ENCODE peak calls at places on chromosomes 11 and 22, in six cellular contexts. R is Calu3, K is RWPE1, Z is EH, Y is activated T-cell treated with anti-CD3 and anti-CD28 coated beads for 1 hour, E is brain microvascular endothelial cell. C is an unnamed sample.

GRCh38 chr11:133072366-133072765 is 459.9 kb downstream of the OPCML start:
- DNase-seq in E (no peak), Y (no peak), R (no peak), K (no peak), Z (peak; percentile 13), C (no peak)

GRCh38 chr11:46050652-46051051 is 70.6 kb downstream of the PHF21A start:
- DNase-seq in R (no peak), E (no peak), Y (no peak), K (no peak), Z (no peak), C (no peak)

GRCh38 chr22:45009881-45010531 is at the start of gene PHF21B:
- DNase-seq in R (peak; percentile 13), Y (no peak), E (no peak), Z (peak; percentile 33), K (peak; percentile 19), C (peak; percentile 22)

GRCh38 chr11:1482581-1483444 is 3.8 kb downstream of the MOB2 start:
- DNase-seq in E (no peak), R (no peak), Z (no peak), K (no peak), Y (no peak), C (no peak)

GRCh38 chr11:3861698-3862097 is 6.2 kb downstream of the STIM1 start:
- DNase-seq in K (no peak), Z (no peak), R (no peak), Y (no peak), E (no peak), C (no peak)

GRCh38 chr22:27809700-27810365 is 8.3 kb upstream of the MN1 start:
- DNase-seq in K (no peak), E (no peak), Z (peak; percentile 25), Y (no peak), R (no peak), C (no peak)

GRCh38 chr11:73236205-73236765 is 18.2 kb downstream of the P2RY2 start:
- DNase-seq in E (no peak), Z (no peak), K (no peak), R (no peak), Y (no peak), C (no peak)

GRCh38 chr11:129131361-129131760 is 60.8 kb downstream of the ARHGAP32 start:
- DNase-seq in Y (no peak), K (no peak), Z (no peak), R (no peak), E (peak; percentile 17), C (no peak)

GRCh38 chr11:113090716-113091577 is 129.7 kb downstream of the NCAM1 start:
- DNase-seq in Z (no peak), E (no peak), R (no peak), Y (no peak), K (no peak), C (no peak)

GRCh38 chr11:14974723-14975587 is 2.8 kb upstream of the CALCA start:
- DNase-seq in Z (peak; percentile 30), Y (peak; percentile 47), E (peak; percentile 39), R (peak; percentile 68), K (no peak), C (peak; percentile 20)

GRCh38 chr22:31160328-31160978 is 471 bp downstream of the RNF185 start:
- DNase-seq in E (no peak), Y (no peak), R (no peak), K (peak; percentile 36), Z (peak; percentile 46), C (peak; percentile 31)

GRCh38 chr22:23499845-23500500 is 80.1 kb downstream of the IGLL1 start:
- DNase-seq in Z (no peak), Y (no peak), K (no peak), E (no peak), R (no peak), C (no peak)

GRCh38 chr11:62622476-62622875 is 690 bp upstream of the B3GAT3 start:
- DNase-seq in E (no peak), K (no peak), Y (no peak), R (no peak), Z (no peak), C (no peak)

GRCh38 chr11:123438191-123438627 is 8.1 kb downstream of the GRAMD1B start:
- DNase-seq in E (no peak), K (no peak), Y (no peak), R (no peak), Z (peak; percentile 73), C (peak; percentile 17)

GRCh38 chr11:36222755-36223635 is 66.2 kb downstream of the COMMD9 start:
- DNase-seq in Y (no peak), Z (no peak), K (no peak), E (no peak), R (no peak), C (peak; percentile 38)

GRCh38 chr11:43685483-43685882 is 4.9 kb downstream of the HSD17B12 start:
- DNase-seq in K (no peak), Z (no peak), Y (no peak), R (no peak), E (no peak), C (no peak)

GRCh38 chr11:7955191-7955590 is 10.1 kb downstream of the NLRP10 start:
- DNase-seq in Z (no peak), R (no peak), E (no peak), Y (no peak), K (no peak), C (no peak)

GRCh38 chr11:71310184-71310583 is 57.8 kb upstream of the SHANK2 start:
- DNase-seq in R (no peak), Z (no peak), Y (no peak), K (no peak), E (no peak), C (no peak)

GRCh38 chr22:47582067-47582466 is 819.6 kb downstream of the TBC1D22A start:
- DNase-seq in Z (no peak), E (no peak), Y (no peak), K (no peak), R (no peak), C (no peak)

GRCh38 chr11:123231263-123231662 is 36.2 kb upstream of the CLMP start:
- DNase-seq in R (no peak), Z (peak; percentile 98), K (no peak), E (peak; percentile 18), Y (no peak), C (peak; percentile 86)

GRCh38 chr22:49260681-49261580 is 566.7 kb downstream of the BRD1 start:
- DNase-seq in E (no peak), Y (no peak), Z (no peak), K (no peak), R (no peak), C (no peak)

GRCh38 chr22:47448231-47449035 is 686.0 kb downstream of the TBC1D22A start:
- DNase-seq in R (no peak), K (no peak), E (no peak), Z (no peak), Y (no peak), C (no peak)

GRCh38 chr22:27687984-27688545 is 113.5 kb downstream of the MN1 start:
- DNase-seq in R (peak; percentile 24), Z (no peak), K (no peak), E (no peak), Y (no peak), C (no peak)

GRCh38 chr11:127106142-127106541 is 105.6 kb upstream of the KIRREL3 start:
- DNase-seq in Z (peak; percentile 27), E (no peak), Y (no peak), K (no peak), R (peak; percentile 64), C (peak; percentile 12)